ENCODE peak calls at places on chromosome 6, in nine cellular contexts. N is uterus, M is fibroblast of lung, E is left ventricle myocardium inferior, R is cardiac muscle cell, T is GM23338, D is heart right ventricle, P is tibial nerve, J is PC-3. B is an unnamed sample.

GRCh38 chr6:80438728-80439127 is 332.3 kb downstream of the BCKDHB start:
- DNase-seq in J (peak), M (peak), E (no peak), N (no peak), R (no peak), T (peak), P (no peak), D (no peak), B (no peak)

GRCh38 chr6:101146389-101146788 is 247.1 kb upstream of the GRIK2 start:
- DNase-seq in D (no peak), M (peak), T (no peak), P (no peak), J (peak), E (no peak), N (no peak), R (no peak), B (no peak)

GRCh38 chr6:41167173-41167963 is 4.5 kb upstream of the TREM2 start:
- DNase-seq in E (no peak), T (peak), J (peak), P (no peak), D (no peak), M (peak), N (no peak), R (peak), B (no peak)

GRCh38 chr6:89258912-89259311 is 41.8 kb upstream of the GABRR1 start:
- DNase-seq in T (no peak), D (no peak), N (no peak), P (no peak), R (no peak), E (no peak), M (no peak), J (no peak), B (no peak)

GRCh38 chr6:38801305-38801704 is 86.2 kb downstream of the DNAH8 start:
- DNase-seq in D (no peak), N (no peak), M (no peak), R (no peak), E (no peak), T (no peak), J (no peak), P (no peak), B (no peak)

GRCh38 chr6:101294051-101294638 is 99.4 kb upstream of the GRIK2 start:
- DNase-seq in P (no peak), N (no peak), T (no peak), R (no peak), J (no peak), D (no peak), M (no peak), E (no peak), B (no peak)

GRCh38 chr6:168671863-168672546 is 231.0 kb downstream of the SMOC2 start:
- DNase-seq in N (no peak), D (no peak), R (no peak), P (no peak), T (no peak), J (no peak), E (no peak), M (no peak), B (no peak)

GRCh38 chr6:135170849-135171248 is 10.3 kb upstream of the MYB start:
- DNase-seq in N (no peak), D (no peak), E (no peak), P (no peak), T (no peak), R (no peak), M (no peak), J (peak), B (no peak)

GRCh38 chr6:1201547-1202200 is 110.2 kb upstream of the FOXQ1 start:
- DNase-seq in E (no peak), M (no peak), T (no peak), D (no peak), R (no peak), J (no peak), P (no peak), N (no peak), B (no peak)

GRCh38 chr6:111119550-111120329 is 32.4 kb downstream of the SLC16A10 start:
- DNase-seq in P (no peak), R (no peak), M (peak), E (no peak), D (no peak), N (no peak), J (no peak), T (no peak), B (no peak)

GRCh38 chr6:139452176-139452876 is 77.9 kb upstream of the CITED2 start:
- DNase-seq in D (no peak), M (peak), E (no peak), P (no peak), R (no peak), J (peak), T (no peak), N (no peak), B (no peak)

GRCh38 chr6:163668061-163668426 is 253.5 kb downstream of the QKI start:
- DNase-seq in N (no peak), M (no peak), J (no peak), D (no peak), E (no peak), T (no peak), R (no peak), P (no peak), B (no peak)

GRCh38 chr6:155638200-155638599 is 182.6 kb upstream of the NOX3 start:
- DNase-seq in T (no peak), R (no peak), M (no peak), D (no peak), E (no peak), J (peak), N (no peak), P (no peak), B (no peak)

DNA sequence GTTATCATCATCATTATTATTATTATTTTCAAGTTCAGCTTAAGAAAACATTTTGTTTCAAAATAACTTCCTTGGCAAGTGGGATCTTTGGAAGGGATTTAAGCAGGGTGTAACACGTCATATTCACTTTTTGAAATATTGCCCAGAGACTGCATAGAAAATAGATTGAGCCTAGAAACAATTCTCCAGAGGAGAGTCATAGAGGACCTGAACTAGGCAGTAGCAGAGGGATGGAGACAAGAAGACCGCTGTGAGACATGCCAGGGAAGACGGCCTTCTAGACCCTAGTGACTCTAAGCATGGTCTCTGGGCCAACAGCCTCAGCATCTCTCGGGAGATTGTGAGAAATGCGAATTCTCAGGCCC is 55.5 kb downstream of the EDN1 start:
- DNase-seq in M (peak), T (no peak), R (no peak), N (no peak), E (no peak), D (no peak), P (no peak), J (no peak), B (no peak)
- H3K27ac ChIP-seq in M (no peak), T (no peak), R (no peak), N (no peak), E (no peak), D (no peak), P (no peak), J (no peak), B (no peak)

GRCh38 chr6:73901311-73901710 is 205.3 kb downstream of the CD109 start:
- DNase-seq in N (no peak), M (no peak), R (no peak), T (no peak), E (no peak), P (no peak), D (no peak), J (no peak), B (no peak)

GRCh38 chr6:73901986-73902385 is 206.0 kb downstream of the CD109 start:
- DNase-seq in P (no peak), R (no peak), D (no peak), M (no peak), N (no peak), E (no peak), T (no peak), J (no peak), B (no peak)

GRCh38 chr6:73903155-73903554 is 207.2 kb downstream of the CD109 start:
- DNase-seq in E (no peak), M (no peak), N (no peak), R (no peak), D (no peak), T (no peak), P (no peak), J (no peak), B (no peak)

GRCh38 chr6:73893696-73894095 is 197.7 kb downstream of the CD109 start:
- DNase-seq in R (no peak), D (no peak), M (no peak), N (no peak), T (no peak), E (no peak), J (no peak), P (no peak), B (no peak)

GRCh38 chr6:73898599-73898998 is 202.6 kb downstream of the CD109 start:
- DNase-seq in N (no peak), E (no peak), P (no peak), D (no peak), J (peak), R (no peak), M (no peak), T (peak), B (no peak)
- TF ChIP-seq CTCF in N (no peak), E (peak), P (no peak), D (no peak), J (peak), R (no peak), M (no peak), T (peak), B (no peak)

GRCh38 chr6:3731700-3732099 is 19.8 kb downstream of the PXDC1 start:
- DNase-seq in J (peak), N (no peak), T (no peak), E (no peak), R (no peak), D (no peak), P (no peak), M (no peak), B (no peak)
- H3K27ac ChIP-seq in J (peak), N (no peak), T (no peak), E (no peak), R (no peak), D (no peak), P (no peak), M (no peak), B (no peak)

DNA sequence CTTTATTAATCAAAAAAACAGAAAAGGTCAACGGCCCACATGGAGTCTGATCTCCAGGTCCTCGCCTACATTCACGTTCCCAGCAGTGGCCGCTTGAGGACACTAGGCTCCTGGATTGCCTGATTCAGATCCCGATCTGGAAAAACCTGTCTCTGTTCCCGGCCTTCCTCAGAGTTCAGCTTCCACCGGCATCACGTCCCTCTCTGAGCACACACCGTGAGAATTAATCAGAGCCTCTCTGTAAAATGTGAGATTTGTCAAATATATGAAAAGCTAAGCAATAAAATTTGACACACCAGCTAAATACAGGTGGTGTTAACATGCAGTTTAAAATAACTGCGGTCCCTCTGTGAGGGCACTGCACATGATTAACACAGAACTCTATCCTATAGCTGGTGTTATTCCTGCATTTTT is 122.8 kb upstream of the COL21A1 start:
- DNase-seq in T (peak), D (peak), E (peak), N (peak), J (peak), M (peak), P (peak), R (peak), B (no peak)
- TF ChIP-seq CTCF in T (peak), D (peak), E (peak), N (peak), J (peak), M (no peak), P (peak), R (peak), B (no peak)

GRCh38 chr6:22025468-22026159 is 271.2 kb downstream of the PRL start:
- DNase-seq in N (peak), J (peak), P (no peak), E (no peak), D (peak), T (peak), M (peak), R (peak), B (no peak)
- H3K27ac ChIP-seq in N (peak), J (no peak), P (no peak), E (peak), D (no peak), T (peak), M (no peak), R (peak), B (no peak)

B was measured in CD4-positive, alpha-beta T cell.